ENCODE peak calls at places on chromosomes 6 and 20, in eight cellular contexts. W is activated T-helper 2 cell treated with anti-CD3 and anti-CD28 coated beads, Interferon-gamma antibody, Interleukin-2, Interleukin-4, amounts not matched to agents 10 μg/mL and 5 μg/mL and 100 μg/mL, durations not matched to agents 14 hours and 24 hours and 36 hours; K is upper lobe of left lung; O is psoas muscle; I is GM13976; Q is globus pallidus; C is amniotic epithelial cell; X is EH. U is an unnamed sample.

GRCh38 chr6:91669154-91669903 is 1082.5 kb upstream of the MAP3K7 start:
- DNase-seq in W (no peak), K (no peak), O (no peak), I (no peak), Q (peak), C (no peak), X (no peak), U (no peak)

GRCh38 chr6:139567095-139567494 is 192.6 kb upstream of the CITED2 start:
- DNase-seq in W (no peak), K (peak), O (no peak), I (no peak), Q (no peak), C (peak), X (no peak), U (no peak)

GRCh38 chr6:30769088-30769852 is 24.9 kb upstream of the IER3 start:
- DNase-seq in W (peak), K (peak), O (peak), I (no peak), Q (no peak), C (peak), X (peak), U (peak)

GRCh38 chr6:79436232-79436631 is 101.0 kb downstream of the LCA5 start:
- DNase-seq in W (no peak), K (no peak), O (no peak), I (no peak), Q (no peak), C (peak), X (peak), U (no peak)

GRCh38 chr6:28330033-28330432 is 5.9 kb downstream of the ZSCAN31 start:
- DNase-seq in W (no peak), K (no peak), O (no peak), I (no peak), Q (no peak), C (no peak), X (no peak), U (no peak)

GRCh38 chr6:75778757-75779156 is 29.7 kb downstream of the MYO6 start:
- DNase-seq in W (no peak), K (no peak), O (no peak), I (no peak), Q (no peak), C (no peak), X (no peak), U (no peak)

GRCh38 chr20:58577139-58577806 is 62.1 kb upstream of the APCDD1L start:
- DNase-seq in W (no peak), K (no peak), O (no peak), I (no peak), Q (no peak), C (no peak), X (no peak), U (no peak)

GRCh38 chr6:90284745-90285481 is 11.7 kb downstream of the BACH2 start:
- DNase-seq in W (no peak), K (no peak), O (no peak), I (peak), Q (peak), C (peak), X (peak), U (no peak)

GRCh38 chr6:52016918-52017748 is 70.3 kb downstream of the PKHD1 start:
- DNase-seq in W (no peak), K (no peak), O (no peak), I (no peak), Q (no peak), C (no peak), X (no peak), U (peak)

GRCh38 chr20:35592339-35592960 is 23.2 kb upstream of the SPAG4 start:
- DNase-seq in W (no peak), K (no peak), O (no peak), I (no peak), Q (no peak), C (no peak), X (no peak), U (no peak)

GRCh38 chr6:13767121-13767794 is 47.1 kb downstream of the MCUR1 start:
- DNase-seq in W (no peak), K (peak), O (peak), I (no peak), Q (peak), C (no peak), X (peak), U (peak)

GRCh38 chr20:47343007-47343472 is 13.5 kb downstream of the ZMYND8 start:
- DNase-seq in W (no peak), K (no peak), O (no peak), I (no peak), Q (no peak), C (no peak), X (no peak), U (no peak)

GRCh38 chr6:47603995-47604394 is 94.4 kb upstream of the ADGRF4 start:
- DNase-seq in W (no peak), K (peak), O (no peak), I (no peak), Q (no peak), C (no peak), X (no peak), U (no peak)

GRCh38 chr6:166587631-166588413 is 1.3 kb upstream of the RAMACL start:
- DNase-seq in W (no peak), K (no peak), O (no peak), I (peak), Q (no peak), C (no peak), X (no peak), U (no peak)

GRCh38 chr6:34493344-34493743 is 27.5 kb downstream of the PACSIN1 start:
- DNase-seq in W (no peak), K (no peak), O (no peak), I (no peak), Q (no peak), C (no peak), X (no peak), U (no peak)